ENCODE peak calls at places on chromosomes 16 and 17, in eight cellular contexts. One of them, this sample, is unnamed.
A peak's percentile ranks its signal among the peaks of the same experiment; 100 is the strongest.

GRCh38 chr17:7139400-7139799 is 24.8 kb upstream of the ASGR2 start:
- DNase-seq in IMR-90: no peak
- DNase-seq in MM.1S: peak; percentile 68
- DNase-seq in lung: no peak
- DNase-seq in left ventricle myocardium inferior: no peak
- DNase-seq in psoas muscle: no peak
- DNase-seq in right atrium auricular region: no peak
- DNase-seq in ovary: no peak
- DNase-seq in this sample: no peak

GRCh38 chr17:40345161-40346034 is 19.1 kb downstream of the GJD3 start:
- DNase-seq in IMR-90: peak; percentile 51
- DNase-seq in MM.1S: no peak
- DNase-seq in lung: peak; percentile 83
- DNase-seq in left ventricle myocardium inferior: peak; percentile 84
- DNase-seq in psoas muscle: peak; percentile 83
- DNase-seq in right atrium auricular region: peak; percentile 76
- DNase-seq in ovary: peak; percentile 71
- DNase-seq in this sample: peak; percentile 34

GRCh38 chr17:61414936-61415251 is 15.3 kb downstream of the TBX2 start:
- DNase-seq in IMR-90: no peak
- DNase-seq in MM.1S: no peak
- DNase-seq in lung: no peak
- DNase-seq in left ventricle myocardium inferior: no peak
- DNase-seq in psoas muscle: no peak
- DNase-seq in right atrium auricular region: no peak
- DNase-seq in ovary: no peak
- DNase-seq in this sample: no peak

GRCh38 chr17:75361344-75361743 is 44.1 kb downstream of the GRB2 start:
- DNase-seq in IMR-90: no peak
- DNase-seq in MM.1S: no peak
- DNase-seq in lung: no peak
- DNase-seq in left ventricle myocardium inferior: no peak
- DNase-seq in psoas muscle: no peak
- DNase-seq in right atrium auricular region: no peak
- DNase-seq in ovary: no peak
- DNase-seq in this sample: no peak

GRCh38 chr17:56779898-56780777 is 53.6 kb downstream of the C17orf67 start:
- DNase-seq in IMR-90: peak; percentile 66
- DNase-seq in MM.1S: peak; percentile 89
- DNase-seq in lung: peak; percentile 82
- DNase-seq in left ventricle myocardium inferior: peak; percentile 78
- DNase-seq in psoas muscle: peak; percentile 86
- DNase-seq in right atrium auricular region: peak; percentile 82
- DNase-seq in ovary: peak; percentile 52
- DNase-seq in this sample: peak; percentile 92

GRCh38 chr17:6753006-6753445 is 2.8 kb upstream of the XAF1 start:
- DNase-seq in IMR-90: peak; percentile 77
- DNase-seq in MM.1S: no peak
- DNase-seq in lung: peak; percentile 41
- DNase-seq in left ventricle myocardium inferior: peak; percentile 66
- DNase-seq in psoas muscle: peak; percentile 72
- DNase-seq in right atrium auricular region: peak; percentile 69
- DNase-seq in ovary: peak; percentile 62
- DNase-seq in this sample: peak; percentile 4

GRCh38 chr16:19135896-19136438 is 22.2 kb downstream of the ITPRIPL2 start:
- DNase-seq in IMR-90: peak; percentile 50
- DNase-seq in MM.1S: no peak
- DNase-seq in lung: peak; percentile 49
- DNase-seq in left ventricle myocardium inferior: peak; percentile 43
- DNase-seq in psoas muscle: peak; percentile 61
- DNase-seq in right atrium auricular region: no peak
- DNase-seq in ovary: no peak
- DNase-seq in this sample: no peak

GRCh38 chr16:66444049-66444481 is 17.0 kb downstream of the BEAN1 start:
- DNase-seq in IMR-90: no peak
- DNase-seq in MM.1S: no peak
- DNase-seq in lung: no peak
- DNase-seq in left ventricle myocardium inferior: no peak
- DNase-seq in psoas muscle: no peak
- DNase-seq in right atrium auricular region: no peak
- DNase-seq in ovary: no peak
- DNase-seq in this sample: no peak

GRCh38 chr17:49223517-49224197 is 6.9 kb downstream of the PHOSPHO1 start:
- DNase-seq in IMR-90: peak; percentile 10
- DNase-seq in MM.1S: peak; percentile 42
- DNase-seq in lung: peak; percentile 57
- DNase-seq in left ventricle myocardium inferior: peak; percentile 63
- DNase-seq in psoas muscle: peak; percentile 75
- DNase-seq in right atrium auricular region: no peak
- DNase-seq in ovary: peak; percentile 52
- DNase-seq in this sample: peak; percentile 33

GRCh38 chr16:28915181-28915580 is 9.9 kb downstream of the RABEP2 start:
- DNase-seq in IMR-90: peak; percentile 76
- DNase-seq in MM.1S: no peak
- DNase-seq in lung: no peak
- DNase-seq in left ventricle myocardium inferior: no peak
- DNase-seq in psoas muscle: no peak
- DNase-seq in right atrium auricular region: no peak
- DNase-seq in ovary: no peak
- DNase-seq in this sample: no peak

GRCh38 chr16:4115941-4116327 is 308 bp downstream of the ADCY9 start:
- DNase-seq in IMR-90: no peak
- DNase-seq in MM.1S: no peak
- DNase-seq in lung: no peak
- DNase-seq in left ventricle myocardium inferior: peak; percentile 20
- DNase-seq in psoas muscle: no peak
- DNase-seq in right atrium auricular region: no peak
- DNase-seq in ovary: no peak
- DNase-seq in this sample: no peak

DNA sequence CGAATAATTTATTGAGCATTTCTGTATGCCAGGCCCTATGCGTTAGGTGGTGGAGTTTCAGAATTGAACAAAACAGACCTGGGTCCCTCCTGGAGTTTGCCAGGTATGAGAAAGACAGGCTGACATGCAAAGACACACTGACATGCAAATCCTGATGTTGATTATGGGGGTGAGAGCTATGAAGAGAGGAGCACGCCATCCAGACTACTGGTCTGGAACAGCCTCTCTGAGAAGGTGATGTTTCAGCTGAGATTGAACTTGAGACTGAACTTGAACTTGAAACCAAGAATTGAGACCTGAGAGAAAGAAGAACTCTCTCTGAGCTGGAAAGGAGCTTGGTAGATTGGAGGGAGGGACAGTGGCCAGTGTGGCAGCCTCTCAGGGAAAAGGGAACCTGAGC is 14.2 kb upstream of the CACNG4 start:
- DNase-seq in IMR-90: no peak
- DNase-seq in MM.1S: no peak
- DNase-seq in lung: no peak
- DNase-seq in left ventricle myocardium inferior: no peak
- DNase-seq in psoas muscle: no peak
- DNase-seq in right atrium auricular region: no peak
- DNase-seq in ovary: no peak
- DNase-seq in this sample: no peak
- H3K27ac ChIP-seq in IMR-90: no peak overlapping the region
- H3K27ac ChIP-seq in MM.1S: no peak overlapping the region
- H3K27ac ChIP-seq in lung: no peak overlapping the region
- H3K27ac ChIP-seq in left ventricle myocardium inferior: no peak overlapping the region
- H3K27ac ChIP-seq in psoas muscle: no peak overlapping the region
- H3K27ac ChIP-seq in right atrium auricular region: no peak overlapping the region
- H3K27ac ChIP-seq in ovary: no peak overlapping the region
- H3K27ac ChIP-seq in this sample: no peak overlapping the region

GRCh38 chr17:17710728-17711541 is 29.7 kb downstream of the RAI1 start:
- DNase-seq in IMR-90: peak; percentile 93
- DNase-seq in MM.1S: no peak
- DNase-seq in lung: peak; percentile 93
- DNase-seq in left ventricle myocardium inferior: no peak
- DNase-seq in psoas muscle: no peak
- DNase-seq in right atrium auricular region: no peak
- DNase-seq in ovary: peak; percentile 49
- DNase-seq in this sample: no peak
- H3K4me3 ChIP-seq in IMR-90: no peak overlapping the region
- H3K4me3 ChIP-seq in MM.1S: no peak overlapping the region
- H3K4me3 ChIP-seq in lung: no peak overlapping the region
- H3K4me3 ChIP-seq in left ventricle myocardium inferior: no peak overlapping the region
- H3K4me3 ChIP-seq in psoas muscle: no peak overlapping the region
- H3K4me3 ChIP-seq in right atrium auricular region: no peak overlapping the region
- H3K4me3 ChIP-seq in ovary: no peak overlapping the region
- H3K4me3 ChIP-seq in this sample: no peak overlapping the region

DNA sequence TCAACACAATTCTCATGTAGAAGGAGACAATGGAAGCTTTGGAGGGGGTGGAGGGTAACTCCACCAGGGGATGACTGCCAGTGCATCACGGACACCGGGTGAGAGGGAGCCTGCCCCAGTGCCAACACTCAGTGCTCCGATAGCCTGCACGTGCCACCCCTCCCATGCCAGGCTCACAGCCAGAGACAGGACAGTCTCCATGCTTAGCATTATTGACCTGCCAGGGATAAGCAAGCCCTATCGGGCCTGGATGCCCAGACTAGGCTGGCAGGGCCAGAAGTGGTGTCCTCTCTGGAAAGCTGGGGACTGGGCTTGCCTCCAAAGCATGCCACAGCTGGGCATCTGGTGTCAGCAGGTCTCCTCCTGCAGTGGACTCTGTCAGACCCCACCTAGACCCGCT is 1.6 kb upstream of the RHBDF1 start:
- DNase-seq in IMR-90: no peak
- DNase-seq in MM.1S: no peak
- DNase-seq in lung: no peak
- DNase-seq in left ventricle myocardium inferior: peak; percentile 84
- DNase-seq in psoas muscle: peak; percentile 58
- DNase-seq in right atrium auricular region: peak; percentile 66
- DNase-seq in ovary: no peak
- DNase-seq in this sample: no peak
- H3K4me1 ChIP-seq in IMR-90: peaks cover 55% of the 10 kb centered on the region
- H3K4me1 ChIP-seq in MM.1S: peaks cover 24% of the 10 kb centered on the region
- H3K4me1 ChIP-seq in lung: peaks cover 47% of the 10 kb centered on the region
- H3K4me1 ChIP-seq in left ventricle myocardium inferior: peaks cover 94% of the 10 kb centered on the region
- H3K4me1 ChIP-seq in psoas muscle: peaks cover 55% of the 10 kb centered on the region
- H3K4me1 ChIP-seq in right atrium auricular region: peaks cover 90% of the 10 kb centered on the region
- H3K4me1 ChIP-seq in ovary: peaks cover 43% of the 10 kb centered on the region
- H3K4me1 ChIP-seq in this sample: peaks cover 14% of the 10 kb centered on the region

GRCh38 chr16:74998481-74999207 is at the start of gene ZNRF1:
- DNase-seq in IMR-90: peak; percentile 71
- DNase-seq in MM.1S: peak; percentile 56
- DNase-seq in lung: peak; percentile 84
- DNase-seq in left ventricle myocardium inferior: peak; percentile 88
- DNase-seq in psoas muscle: peak; percentile 93
- DNase-seq in right atrium auricular region: peak; percentile 79
- DNase-seq in ovary: peak; percentile 88
- DNase-seq in this sample: peak; percentile 65

GRCh38 chr16:75000481-75001081 is 1.8 kb downstream of the ZNRF1 start:
- DNase-seq in IMR-90: peak; percentile 37
- DNase-seq in MM.1S: no peak
- DNase-seq in lung: no peak
- DNase-seq in left ventricle myocardium inferior: no peak
- DNase-seq in psoas muscle: no peak
- DNase-seq in right atrium auricular region: no peak
- DNase-seq in ovary: no peak
- DNase-seq in this sample: no peak

GRCh38 chr16:74999208-74999682 is 421 bp downstream of the ZNRF1 start:
- DNase-seq in IMR-90: no peak
- DNase-seq in MM.1S: no peak
- DNase-seq in lung: no peak
- DNase-seq in left ventricle myocardium inferior: peak; percentile 34
- DNase-seq in psoas muscle: peak; percentile 69
- DNase-seq in right atrium auricular region: no peak
- DNase-seq in ovary: peak; percentile 58
- DNase-seq in this sample: no peak

GRCh38 chr16:75002474-75002873 is 3.6 kb downstream of the ZNRF1 start:
- DNase-seq in IMR-90: no peak
- DNase-seq in MM.1S: no peak
- DNase-seq in lung: no peak
- DNase-seq in left ventricle myocardium inferior: no peak
- DNase-seq in psoas muscle: no peak
- DNase-seq in right atrium auricular region: no peak
- DNase-seq in ovary: no peak
- DNase-seq in this sample: no peak

GRCh38 chr16:74999683-75000480 is 1.1 kb downstream of the ZNRF1 start:
- DNase-seq in IMR-90: no peak
- DNase-seq in MM.1S: no peak
- DNase-seq in lung: peak; percentile 49
- DNase-seq in left ventricle myocardium inferior: peak; percentile 28
- DNase-seq in psoas muscle: peak; percentile 64
- DNase-seq in right atrium auricular region: peak; percentile 62
- DNase-seq in ovary: peak; percentile 62
- DNase-seq in this sample: peak; percentile 64
- H3K27ac ChIP-seq in IMR-90: peak overlapping the region; percentile 62
- H3K27ac ChIP-seq in MM.1S: no peak overlapping the region
- H3K27ac ChIP-seq in lung: peak overlapping the region; percentile 83
- H3K27ac ChIP-seq in left ventricle myocardium inferior: peak overlapping the region; percentile 92
- H3K27ac ChIP-seq in psoas muscle: peak overlapping the region; percentile 84
- H3K27ac ChIP-seq in right atrium auricular region: peak overlapping the region; percentile 80
- H3K27ac ChIP-seq in ovary: peak overlapping the region; percentile 78
- H3K27ac ChIP-seq in this sample: no peak overlapping the region

DNA sequence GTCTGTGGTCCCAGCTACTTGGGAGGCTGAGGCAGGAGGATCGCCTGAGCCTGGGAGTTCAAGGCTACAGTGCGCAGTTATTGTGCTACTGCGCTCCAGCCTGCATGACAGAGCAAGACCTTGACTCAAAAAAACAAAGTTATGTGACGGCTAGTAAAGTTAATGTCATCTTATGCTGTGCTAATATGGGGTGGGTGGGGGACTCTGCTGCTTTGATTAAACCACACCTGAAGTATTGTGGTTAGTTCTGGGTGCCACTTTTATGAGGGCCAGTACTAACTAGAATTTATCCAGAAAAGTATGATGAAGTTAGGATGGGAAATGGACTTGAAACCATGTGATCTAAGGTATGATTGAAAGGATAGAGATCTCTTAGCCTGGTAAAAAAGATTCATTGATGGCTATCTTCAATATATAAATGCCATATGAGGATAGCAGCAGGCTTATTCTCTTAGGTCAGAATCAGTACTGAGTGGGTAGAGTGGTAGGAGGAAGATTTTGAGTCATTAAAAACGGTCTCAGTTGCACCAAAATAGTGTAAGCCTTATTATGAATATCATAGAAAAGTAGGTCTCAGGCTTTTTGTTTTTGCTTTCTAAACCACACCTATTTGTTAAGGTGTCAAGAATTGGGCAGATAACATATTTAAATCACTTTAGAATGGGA is 5.6 kb downstream of the WSB1 start:
- DNase-seq in IMR-90: no peak
- DNase-seq in MM.1S: no peak
- DNase-seq in lung: no peak
- DNase-seq in left ventricle myocardium inferior: no peak
- DNase-seq in psoas muscle: no peak
- DNase-seq in right atrium auricular region: no peak
- DNase-seq in ovary: no peak
- DNase-seq in this sample: no peak
- H3K4me3 ChIP-seq in IMR-90: no peak overlapping the region
- H3K4me3 ChIP-seq in MM.1S: no peak overlapping the region
- H3K4me3 ChIP-seq in lung: no peak overlapping the region
- H3K4me3 ChIP-seq in left ventricle myocardium inferior: no peak overlapping the region
- H3K4me3 ChIP-seq in psoas muscle: no peak overlapping the region
- H3K4me3 ChIP-seq in right atrium auricular region: no peak overlapping the region
- H3K4me3 ChIP-seq in ovary: no peak overlapping the region
- H3K4me3 ChIP-seq in this sample: no peak overlapping the region

This sample was measured in naive thymus-derived CD4-positive, alpha-beta T cell.